ENCODE peak calls at places on chromosomes 11 and 22, in four cellular contexts. U, X, O and F are unnamed samples.

GRCh38 chr11:95767498-95767897 is 22.1 kb downstream of the FAM76B start:
- DNase-seq in U (no peak), X (peak), O (peak), F (peak)

GRCh38 chr22:23302171-23303002 is 122.1 kb downstream of the BCR start:
- DNase-seq in U (no peak), X (no peak), O (peak), F (no peak)

GRCh38 chr11:72430743-72431570 is 3.4 kb downstream of the CLPB start:
- DNase-seq in U (peak), X (no peak), O (peak), F (peak)

GRCh38 chr22:35367331-35367886 is 13.5 kb upstream of the HMOX1 start:
- DNase-seq in U (no peak), X (no peak), O (no peak), F (no peak)

GRCh38 chr22:37556750-37557149 is 3.5 kb upstream of the CDC42EP1 start:
- DNase-seq in U (no peak), X (no peak), O (no peak), F (peak)

GRCh38 chr11:38038777-38039176 is 1440.7 kb upstream of the RAG2 start:
- DNase-seq in U (no peak), X (no peak), O (no peak), F (no peak)

GRCh38 chr22:31075961-31076360 is 5.2 kb upstream of the SMTN start:
- DNase-seq in U (no peak), X (no peak), O (peak), F (no peak)

GRCh38 chr11:62707277-62707771 is at the start of the genes BSCL2 and GNG3:
- DNase-seq in U (peak), X (no peak), O (no peak), F (no peak)

GRCh38 chr11:35994421-35994820 is 50.6 kb downstream of the LDLRAD3 start:
- DNase-seq in U (no peak), X (no peak), O (no peak), F (no peak)

GRCh38 chr22:26461188-26461810 is 22.3 kb downstream of the HPS4 start:
- DNase-seq in U (peak), X (no peak), O (peak), F (peak)

GRCh38 chr11:1226226-1226961 is 3.5 kb downstream of the MUC5B start:
- DNase-seq in U (no peak), X (no peak), O (no peak), F (no peak)

GRCh38 chr11:90171359-90171758 is 36.9 kb downstream of the NAALAD2 start:
- DNase-seq in U (no peak), X (no peak), O (no peak), F (no peak)

GRCh38 chr11:48162197-48162886 is 54.3 kb upstream of the OR4B1 start:
- DNase-seq in U (no peak), X (no peak), O (no peak), F (no peak)

GRCh38 chr11:44139565-44140313 is 44.3 kb downstream of the EXT2 start:
- DNase-seq in U (peak), X (no peak), O (no peak), F (no peak)

GRCh38 chr11:44565746-44566558 is 489 bp downstream of the CD82 start:
- DNase-seq in U (no peak), X (no peak), O (no peak), F (no peak)